ENCODE peak calls at places on chromosomes 12 and 14, in seven cellular contexts. H is HFFc6, L is transverse colon, R is GM04504, Q is NCI-H1092 treated with DMSO at 0.1 percent for 48 hours, B is NB4, U is NCI-H460. K is an unnamed sample.

GRCh38 chr12:47087088-47087688 is 7.4 kb upstream of the AMIGO2 start:
- DNase-seq in R (no peak), H (no peak), L (no peak), B (no peak), U (no peak), Q (peak), K (no peak)

GRCh38 chr14:20606190-20606901 is 15.2 kb upstream of the RNASE12 start:
- DNase-seq in B (peak), L (peak), Q (peak), U (peak), H (peak), R (no peak), K (no peak)

GRCh38 chr14:97061198-97061597 is 264.0 kb downstream of the VRK1 start:
- DNase-seq in H (no peak), R (no peak), U (no peak), Q (no peak), B (no peak), L (peak), K (no peak)

GRCh38 chr14:89908712-89909450 is 45.6 kb downstream of the EFCAB11 start:
- DNase-seq in U (no peak), B (no peak), R (no peak), Q (no peak), H (no peak), L (no peak), K (no peak)

GRCh38 chr12:42696424-42697149 is 107.0 kb upstream of the PRICKLE1 start:
- DNase-seq in R (peak), H (no peak), U (no peak), B (peak), L (peak), Q (no peak), K (no peak)

GRCh38 chr12:64560395-64561301 is 49.6 kb upstream of the RASSF3 start:
- DNase-seq in R (peak), U (peak), L (no peak), Q (no peak), H (peak), B (peak), K (peak)

GRCh38 chr14:23365353-23366162 is 586 bp upstream of the EFS start:
- DNase-seq in Q (no peak), L (no peak), U (no peak), B (no peak), H (no peak), R (no peak), K (no peak)

GRCh38 chr14:91249841-91250616 is 5.5 kb upstream of the GPR68 start:
- DNase-seq in B (peak), L (peak), U (no peak), H (peak), R (no peak), Q (peak), K (peak)

GRCh38 chr14:28382460-28383220 is 383.9 kb upstream of the FOXG1 start:
- DNase-seq in L (no peak), U (peak), B (no peak), Q (no peak), H (no peak), R (no peak), K (no peak)

GRCh38 chr12:119746169-119746568 is 78.2 kb downstream of the PRKAB1 start:
- DNase-seq in B (no peak), L (no peak), Q (no peak), R (no peak), H (no peak), U (no peak), K (no peak)

GRCh38 chr12:49346659-49347306 is at the start of gene DNAJC22:
- DNase-seq in L (peak), B (peak), H (no peak), U (no peak), R (no peak), Q (peak), K (peak)

GRCh38 chr12:75954076-75954475 is 77.5 kb downstream of the PHLDA1 start:
- DNase-seq in H (peak), U (no peak), R (peak), L (no peak), B (no peak), Q (no peak), K (peak)

GRCh38 chr12:20452496-20452895 is 84.2 kb downstream of the PDE3A start:
- DNase-seq in B (no peak), U (no peak), H (no peak), R (no peak), L (no peak), Q (no peak), K (no peak)

GRCh38 chr12:32365473-32366064 is 33.8 kb upstream of the FGD4 start:
- DNase-seq in B (peak), U (peak), Q (peak), H (peak), L (peak), R (peak), K (peak)

GRCh38 chr12:75634244-75635222 is 123.1 kb upstream of the KRR1 start:
- DNase-seq in U (no peak), Q (no peak), B (peak), L (no peak), R (no peak), H (no peak), K (no peak)

GRCh38 chr14:89428556-89429196 is 11.6 kb upstream of the FOXN3 start:
- DNase-seq in Q (no peak), L (no peak), H (no peak), U (no peak), R (no peak), B (no peak), K (no peak)

GRCh38 chr14:78612666-78613065 is 442.5 kb downstream of the NRXN3 start:
- DNase-seq in R (no peak), B (no peak), U (no peak), L (no peak), H (no peak), Q (no peak), K (no peak)

GRCh38 chr12:123546281-123546680 is 12.8 kb upstream of the RILPL1 start:
- DNase-seq in U (no peak), H (peak), Q (no peak), L (no peak), B (no peak), R (no peak), K (no peak)

GRCh38 chr12:95117178-95117599 is 43.8 kb upstream of the NR2C1 start:
- DNase-seq in Q (peak), B (peak), H (peak), R (peak), U (peak), L (peak), K (peak)

GRCh38 chr12:24788886-24789285 is 160.0 kb downstream of the BCAT1 start:
- DNase-seq in U (no peak), Q (no peak), R (no peak), H (no peak), L (no peak), B (no peak), K (no peak)

GRCh38 chr12:104263580-104264358 is 39.8 kb upstream of the EID3 start:
- DNase-seq in H (peak), Q (no peak), R (peak), L (no peak), U (no peak), B (peak), K (no peak)

GRCh38 chr14:101705733-101706508 is 55.6 kb upstream of the PPP2R5C start:
- DNase-seq in L (peak), R (no peak), Q (no peak), H (no peak), U (no peak), B (peak), K (no peak)

K was measured in RPMI8226.